ENCODE peak calls at places on chromosomes 1 and 21, in nine cellular contexts. B is body of pancreas, E is neural progenitor cell, I is tibial artery, J is prostate gland, P is WERI-Rb-1, F is Peyer's patch, C is lower lobe of right lung, Q is esophagus squamous epithelium. U is an unnamed sample. For H3K9me3, the result is how much of the 10 kb centered on the place peaks cover.

GRCh38 chr1:160082487-160082886 is 1.1 kb downstream of the KCNJ9 start:
- DNase-seq in B (no peak), E (no peak), I (no peak), J (no peak), P (no peak), F (no peak), C (no peak), Q (no peak), U (no peak)

GRCh38 chr1:183227963-183228649 is 42.0 kb downstream of the LAMC2 start:
- DNase-seq in B (peak), E (peak), I (no peak), J (no peak), P (peak), F (peak), C (no peak), Q (no peak), U (peak)

GRCh38 chr1:206800411-206800810 is 28.1 kb upstream of the IL10 start:
- DNase-seq in B (no peak), E (no peak), I (no peak), J (no peak), P (no peak), F (no peak), C (no peak), Q (no peak), U (no peak)

GRCh38 chr1:205925730-205926129 is 17.5 kb downstream of the SLC26A9 start:
- DNase-seq in B (no peak), E (no peak), I (no peak), J (no peak), P (no peak), F (peak), C (no peak), Q (no peak), U (no peak)

GRCh38 chr1:165639821-165640623 is 9.0 kb downstream of the MGST3 start:
- DNase-seq in B (no peak), E (no peak), I (no peak), J (no peak), P (no peak), F (no peak), C (no peak), Q (no peak), U (no peak)

GRCh38 chr1:224301391-224301790 is 28.6 kb downstream of the NVL start:
- DNase-seq in B (no peak), E (no peak), I (no peak), J (no peak), P (no peak), F (no peak), C (no peak), Q (no peak), U (no peak)

GRCh38 chr1:200660719-200661118 is 9.0 kb downstream of the DDX59 start:
- DNase-seq in B (peak), E (no peak), I (no peak), J (no peak), P (no peak), F (no peak), C (no peak), Q (no peak), U (no peak)

GRCh38 chr1:183444243-183444642 is 26.1 kb upstream of the NMNAT2 start:
- DNase-seq in B (no peak), E (peak), I (no peak), J (no peak), P (no peak), F (no peak), C (no peak), Q (no peak), U (no peak)

GRCh38 chr1:33738536-33738935 is 125.3 kb upstream of the HMGB4 start:
- DNase-seq in B (no peak), E (no peak), I (no peak), J (no peak), P (no peak), F (no peak), C (no peak), Q (no peak), U (no peak)

GRCh38 chr1:91685994-91686393 is 185.3 kb downstream of the CDC7 start:
- DNase-seq in B (no peak), E (no peak), I (no peak), J (no peak), P (no peak), F (no peak), C (no peak), Q (no peak), U (peak)

GRCh38 chr1:2072109-2072806 is 22.0 kb downstream of the PRKCZ start:
- DNase-seq in B (no peak), E (no peak), I (no peak), J (no peak), P (no peak), F (peak), C (no peak), Q (no peak), U (no peak)

GRCh38 chr1:221611930-221612777 is 129.7 kb downstream of the DUSP10 start:
- DNase-seq in B (peak), E (no peak), I (peak), J (peak), P (no peak), F (peak), C (no peak), Q (no peak), U (peak)

GRCh38 chr1:70220517-70221240 is 501 bp upstream of the SRSF11 start:
- DNase-seq in B (no peak), E (no peak), I (no peak), J (no peak), P (no peak), F (no peak), C (no peak), Q (no peak), U (no peak)

GRCh38 chr1:82013702-82014101 is 213.0 kb downstream of the ADGRL2 start:
- DNase-seq in B (no peak), E (no peak), I (no peak), J (no peak), P (no peak), F (no peak), C (no peak), Q (no peak), U (no peak)

GRCh38 chr1:93988634-93989350 is 79.6 kb upstream of the GCLM start:
- DNase-seq in B (no peak), E (no peak), I (no peak), J (peak), P (no peak), F (no peak), C (no peak), Q (no peak), U (peak)

GRCh38 chr1:185338719-185339622 is 21.9 kb upstream of the IVNS1ABP start:
- DNase-seq in B (peak), E (no peak), I (peak), J (no peak), P (no peak), F (peak), C (peak), Q (no peak), U (no peak)

GRCh38 chr1:119582801-119583200 is 65.3 kb downstream of the ZNF697 start:
- DNase-seq in B (peak), E (peak), I (peak), J (peak), P (peak), F (peak), C (peak), Q (no peak), U (peak)
- TF ChIP-seq CTCF in B (no peak), E (peak), I (no peak), J (no peak), P (peak), F (no peak), C (peak), Q (peak), U (peak)

GRCh38 chr1:158200509-158200908 is 19.8 kb downstream of the CD1D start:
- DNase-seq in B (no peak), E (no peak), I (no peak), J (no peak), P (no peak), F (no peak), C (no peak), Q (no peak), U (no peak)
- H3K4me3 ChIP-seq in B (no peak), E (no peak), I (no peak), J (no peak), P (no peak), F (no peak), C (no peak), Q (no peak), U (no peak)

DNA sequence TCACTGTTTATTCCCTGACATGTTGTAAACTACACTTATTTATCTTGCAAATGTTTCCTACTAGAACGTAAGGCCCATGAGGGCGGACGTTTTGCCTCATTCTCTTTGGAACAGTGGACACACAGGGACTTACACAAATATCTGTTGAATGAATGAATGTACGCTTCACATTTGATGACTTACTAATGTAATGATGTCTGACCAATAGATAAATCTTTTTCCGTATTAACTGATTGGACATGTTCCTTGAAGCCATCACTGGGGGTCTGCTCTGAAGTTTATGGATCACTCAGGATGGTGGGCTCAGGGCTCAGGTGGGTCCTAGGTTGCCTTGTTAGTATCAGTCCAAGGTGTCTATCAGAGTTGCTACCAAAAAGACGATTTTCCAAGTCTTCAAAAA is 763.2 kb upstream of the TPTE start:
- DNase-seq in B (no peak), E (no peak), I (no peak), J (no peak), P (no peak), F (no peak), C (no peak), Q (no peak), U (no peak)
- H3K9me3 ChIP-seq in B (under half), E (half or more), I (under half), J (under half), P (under half), F (under half), C (under half), Q (under half), U (under half)

DNA sequence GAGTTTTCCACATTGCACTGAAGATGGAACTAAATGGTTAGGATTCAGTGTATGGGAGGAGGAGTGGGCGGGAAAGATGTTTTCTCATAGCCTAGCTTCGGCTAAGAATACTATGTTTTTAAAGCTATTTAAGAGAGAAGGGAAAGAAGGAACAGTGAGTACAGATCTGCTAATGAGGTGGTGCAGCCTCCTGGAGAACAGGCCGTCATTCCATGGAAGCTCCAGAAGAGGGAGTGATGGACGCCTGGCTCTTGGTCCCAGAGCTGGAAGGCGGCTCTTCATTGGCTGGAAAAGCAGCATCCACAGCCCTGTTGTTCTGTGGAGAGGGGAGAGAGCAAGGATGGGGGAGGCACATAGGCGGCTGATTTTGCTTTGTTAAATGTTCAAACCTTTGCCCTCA is 6.9 kb downstream of the CAMK1G start:
- DNase-seq in B (peak), E (peak), I (no peak), J (no peak), P (no peak), F (no peak), C (no peak), Q (no peak), U (no peak)
- TF ChIP-seq CTCF in B (no peak), E (peak), I (no peak), J (no peak), P (peak), F (no peak), C (peak), Q (no peak), U (no peak)

DNA sequence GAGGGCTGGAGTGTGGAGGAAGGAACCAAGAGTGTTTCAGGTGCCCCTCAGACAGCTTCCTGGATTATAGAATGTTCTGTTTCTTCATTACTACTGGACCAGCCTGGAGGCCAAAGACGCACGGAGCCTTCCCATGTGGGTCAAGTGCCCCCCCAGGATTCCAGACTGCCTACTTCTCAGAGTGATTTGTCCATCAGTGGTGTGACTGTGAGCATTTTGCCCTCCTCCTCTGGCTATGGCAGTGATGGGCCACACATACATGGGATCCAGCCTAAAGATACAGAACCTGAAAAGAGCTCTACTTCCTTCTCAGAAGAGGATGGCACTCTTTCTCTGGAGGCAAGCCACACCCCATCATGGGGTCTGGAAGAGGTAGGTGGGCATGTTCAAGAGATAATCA is 64.9 kb downstream of the MACF1 start:
- DNase-seq in B (no peak), E (no peak), I (no peak), J (no peak), P (no peak), F (no peak), C (no peak), Q (no peak), U (no peak)
- H3K4me3 ChIP-seq in B (no peak), E (peak), I (peak), J (no peak), P (no peak), F (no peak), C (no peak), Q (peak), U (no peak)

U was measured in thyroid gland.